ENCODE peak calls at places on chromosomes 13 and 19, in five cellular contexts. T, D, M, K and U are unnamed samples.

GRCh38 chr13:113788413-113789135 is 29.5 kb downstream of the TMEM255B start:
- DNase-seq in T (no peak), M (no peak), D (no peak), K (no peak), U (no peak)

GRCh38 chr19:49565261-49565660 is 15.1 kb downstream of the NOSIP start:
- DNase-seq in D (peak; percentile 31), K (no peak), M (no peak), T (no peak), U (peak; percentile 70)

GRCh38 chr13:21014666-21015170 is 46.7 kb downstream of the LATS2 start:
- DNase-seq in M (peak; percentile 32), D (peak; percentile 80), K (peak; percentile 66), T (no peak), U (peak; percentile 90)

GRCh38 chr13:75968103-75968838 is 332.1 kb downstream of the LMO7 start:
- DNase-seq in M (no peak), T (no peak), K (no peak), D (peak; percentile 55), U (no peak)

GRCh38 chr19:8325454-8325853 is 4.2 kb downstream of the RPS28 start:
- DNase-seq in D (no peak), T (no peak), K (no peak), M (no peak), U (no peak)

GRCh38 chr13:114244637-114245036 is 9.9 kb downstream of the CDC16 start:
- DNase-seq in T (no peak), K (no peak), M (no peak), D (no peak), U (no peak)

GRCh38 chr19:11164879-11165406 is 9.4 kb upstream of the SPC24 start:
- DNase-seq in M (peak; percentile 88), D (peak; percentile 95), K (peak; percentile 89), T (peak; percentile 63), U (peak; percentile 23)

GRCh38 chr19:10112037-10112751 is 701 bp downstream of the P2RY11 start:
- DNase-seq in K (no peak), M (no peak), T (no peak), D (peak; percentile 60), U (peak; percentile 33)

GRCh38 chr19:29812080-29812880 is 489 bp downstream of the CCNE1 start:
- DNase-seq in T (no peak), M (no peak), K (peak; percentile 20), D (no peak), U (no peak)

GRCh38 chr13:41658057-41658642 is 200.8 kb downstream of the RGCC start:
- DNase-seq in K (no peak), T (no peak), D (peak; percentile 83), M (peak; percentile 25), U (peak; percentile 91)

GRCh38 chr19:41391618-41392017 is 5.5 kb downstream of the EXOSC5 start:
- DNase-seq in T (no peak), K (no peak), D (no peak), M (no peak), U (no peak)
- H3K4me3 ChIP-seq in T (no peak overlapping the region), K (no peak overlapping the region), D (no peak overlapping the region), M (no peak overlapping the region), U (no peak overlapping the region)

DNA sequence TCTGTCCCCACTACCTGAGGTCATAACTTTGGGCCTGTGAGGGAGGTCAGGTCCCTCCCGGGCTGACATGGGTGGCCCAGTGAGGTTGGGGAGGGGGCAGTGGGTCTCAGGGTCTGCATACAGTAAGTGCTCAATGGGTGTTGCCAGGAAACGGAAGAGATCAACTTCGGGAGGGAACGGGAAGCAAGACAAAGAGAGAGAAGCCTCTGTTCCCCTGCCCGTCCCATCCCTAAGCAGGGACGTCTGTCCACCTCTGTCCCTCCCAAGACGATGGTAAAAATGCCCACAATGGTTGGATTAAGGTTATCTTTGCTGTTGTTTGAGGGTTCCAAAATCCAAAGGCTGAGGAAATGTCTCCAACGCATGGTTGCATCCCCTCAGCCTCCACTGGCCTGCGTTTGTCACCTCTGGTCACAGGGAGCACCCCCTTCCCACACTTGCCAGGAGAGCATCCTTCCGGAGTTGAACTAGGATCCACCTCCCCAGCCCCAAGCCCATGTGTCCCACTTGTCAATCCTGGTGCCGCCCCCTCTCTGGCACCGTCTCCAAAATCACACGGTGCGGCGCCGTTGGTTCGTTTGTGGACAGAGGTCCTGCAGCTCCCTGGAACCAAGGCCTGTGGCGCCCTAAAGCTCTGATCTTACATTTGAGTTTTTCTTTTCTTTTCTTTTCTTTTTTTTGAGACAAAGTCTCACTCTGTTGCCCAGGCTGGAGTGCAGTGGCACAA is 774 bp upstream of the HOMER3 start:
- DNase-seq in D (no peak), K (no peak), M (no peak), T (no peak), U (peak; percentile 17)
- H3K4me3 ChIP-seq in D (peak overlapping the region; percentile 32), K (peak overlapping the region; percentile 78), M (peak overlapping the region; percentile 41), T (no peak overlapping the region), U (peak overlapping the region; percentile 33)

GRCh38 chr19:57620673-57621348 is 6.8 kb downstream of the ZNF134 start:
- DNase-seq in T (no peak), D (peak; percentile 34), M (no peak), K (no peak), U (peak; percentile 34)
- H3K4me3 ChIP-seq in T (no peak overlapping the region), D (no peak overlapping the region), M (no peak overlapping the region), K (no peak overlapping the region), U (no peak overlapping the region)

GRCh38 chr19:38664503-38665211 is 17.2 kb downstream of the ACTN4 start:
- DNase-seq in K (no peak), D (no peak), M (no peak), T (no peak), U (no peak)

GRCh38 chr19:38667552-38668205 is 20.2 kb downstream of the ACTN4 start:
- DNase-seq in T (no peak), K (no peak), M (no peak), D (peak; percentile 72), U (peak; percentile 89)

GRCh38 chr19:38666662-38667448 is 19.4 kb downstream of the ACTN4 start:
- DNase-seq in D (peak; percentile 88), M (no peak), T (no peak), K (no peak), U (peak; percentile 66)

GRCh38 chr19:38665219-38665931 is 17.9 kb downstream of the ACTN4 start:
- DNase-seq in K (no peak), T (no peak), M (no peak), D (no peak), U (no peak)

DNA sequence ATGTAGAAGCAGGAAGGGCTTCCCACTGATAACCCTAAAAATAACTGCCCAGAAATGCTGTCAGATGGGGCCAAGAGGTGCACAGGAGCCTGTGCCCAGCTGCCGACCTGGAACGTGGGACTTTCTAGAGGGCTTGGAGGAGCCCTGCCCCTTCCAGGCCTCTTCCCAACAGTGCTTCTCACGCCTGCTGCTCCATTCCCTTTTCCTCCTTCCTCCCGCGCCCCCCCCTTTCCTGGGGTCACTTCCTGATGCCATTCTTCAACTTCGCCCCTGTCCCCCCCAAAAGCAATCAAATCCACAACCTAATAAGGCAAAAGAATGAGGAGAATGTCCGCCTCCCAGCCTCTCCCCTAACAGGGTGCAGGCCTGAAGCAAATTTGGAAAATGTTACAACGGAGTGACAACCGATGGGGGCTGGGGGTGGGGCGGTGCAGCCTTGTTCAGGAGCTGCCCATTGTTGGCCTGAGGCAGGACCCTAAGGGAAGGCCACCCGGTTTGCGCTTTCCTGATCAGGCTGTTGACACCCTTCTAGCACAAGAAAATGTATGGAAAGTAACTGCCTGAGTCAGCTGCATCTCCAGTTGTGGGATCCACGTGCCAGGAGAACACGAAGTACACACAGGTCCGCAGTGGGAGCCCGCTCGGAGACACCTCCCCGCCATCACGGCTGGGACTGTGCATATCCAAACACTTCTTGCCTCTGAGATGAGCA is 18.7 kb downstream of the ACTN4 start:
- DNase-seq in K (peak; percentile 73), M (no peak), T (peak; percentile 83), D (peak; percentile 67), U (no peak)
- H3K4me3 ChIP-seq in K (peak overlapping the region; percentile 48), M (no peak overlapping the region), T (no peak overlapping the region), D (no peak overlapping the region), U (no peak overlapping the region)

DNA sequence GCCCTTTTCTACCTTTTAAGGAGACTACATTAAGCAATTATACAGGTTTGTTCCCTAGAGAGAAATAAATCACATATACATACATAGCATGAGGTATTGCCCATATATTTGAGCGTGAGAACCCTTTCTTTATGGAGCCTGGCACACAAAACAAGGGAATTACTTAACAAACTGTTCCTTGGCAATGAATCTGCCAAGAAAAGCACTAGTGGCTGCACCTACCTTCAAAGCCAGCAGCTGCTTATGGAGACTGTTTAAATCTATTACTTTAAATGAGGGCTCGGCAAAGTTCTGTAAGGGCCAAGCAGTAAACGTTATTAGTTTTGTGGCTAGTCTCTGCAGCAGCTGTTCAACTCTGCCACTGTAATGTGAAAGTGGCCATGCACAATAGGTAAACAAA is 7.0 kb downstream of the RFX1 start:
- DNase-seq in D (no peak), M (no peak), T (no peak), K (no peak), U (no peak)
- H3K4me3 ChIP-seq in D (no peak overlapping the region), M (no peak overlapping the region), T (no peak overlapping the region), K (no peak overlapping the region), U (no peak overlapping the region)